ENCODE peak calls at places on chromosomes 1 and 21, in five cellular contexts. H is psoas muscle, U is tibial artery, P is WTC11, J is esophagus squamous epithelium. C is an unnamed sample.

GRCh38 chr1:77796695-77797405 is 17.4 kb downstream of the MIGA1 start:
- DNase-seq in H (no peak), U (no peak), P (no peak), J (no peak), C (no peak)

GRCh38 chr1:240280560-240281322 is 189.1 kb downstream of the FMN2 start:
- DNase-seq in H (no peak), U (no peak), P (no peak), J (no peak), C (no peak)

GRCh38 chr1:201309420-201309819 is 26.1 kb downstream of the PKP1 start:
- DNase-seq in H (peak), U (peak), P (peak), J (no peak), C (no peak)

GRCh38 chr1:45187735-45188134 is 18.7 kb downstream of the ZSWIM5 start:
- DNase-seq in H (no peak), U (no peak), P (no peak), J (no peak), C (no peak)

GRCh38 chr21:31545036-31545435 is 114.5 kb upstream of the SOD1 start:
- DNase-seq in H (no peak), U (no peak), P (no peak), J (no peak), C (no peak)

GRCh38 chr1:90714521-90714951 is 2.6 kb downstream of the BARHL2 start:
- DNase-seq in H (no peak), U (no peak), P (no peak), J (no peak), C (no peak)

GRCh38 chr1:10744044-10744443 is 52.4 kb downstream of the CASZ1 start:
- DNase-seq in H (no peak), U (no peak), P (no peak), J (no peak), C (no peak)

GRCh38 chr1:43881415-43881814 is 52.2 kb upstream of the ARTN start:
- DNase-seq in H (no peak), U (no peak), P (no peak), J (no peak), C (no peak)

GRCh38 chr21:43794311-43794710 is 4.9 kb downstream of the RRP1 start:
- DNase-seq in H (no peak), U (no peak), P (no peak), J (no peak), C (no peak)

GRCh38 chr1:22916469-22916817 is 56.2 kb downstream of the LACTBL1 start:
- DNase-seq in H (no peak), U (no peak), P (no peak), J (no peak), C (no peak)

GRCh38 chr1:186792870-186793581 is 35.7 kb upstream of the PLA2G4A start:
- DNase-seq in H (no peak), U (no peak), P (no peak), J (no peak), C (no peak)

GRCh38 chr1:23444596-23445390 is 20.2 kb upstream of the TCEA3 start:
- DNase-seq in H (no peak), U (no peak), P (no peak), J (no peak), C (no peak)

GRCh38 chr1:221284028-221284427 is 404.8 kb downstream of the HLX start:
- DNase-seq in H (no peak), U (no peak), P (no peak), J (no peak), C (no peak)

GRCh38 chr1:101996830-101997485 is at the start of gene OLFM3:
- DNase-seq in H (no peak), U (no peak), P (peak), J (no peak), C (peak)

GRCh38 chr21:40587786-40588353 is 259.1 kb downstream of the DSCAM start:
- DNase-seq in H (no peak), U (no peak), P (no peak), J (no peak), C (no peak)

GRCh38 chr21:36065497-36066036 is 4.3 kb upstream of the CBR1 start:
- DNase-seq in H (no peak), U (no peak), P (no peak), J (no peak), C (no peak)

GRCh38 chr1:228101994-228102790 is 933 bp downstream of the C1orf35 start:
- DNase-seq in H (peak), U (no peak), P (peak), J (no peak), C (peak)

GRCh38 chr1:81463889-81464288 is 336.8 kb upstream of the ADGRL2 start:
- DNase-seq in H (no peak), U (no peak), P (no peak), J (no peak), C (no peak)

GRCh38 chr1:166839600-166840308 is 479 bp downstream of the POGK start:
- DNase-seq in H (peak), U (peak), P (peak), J (no peak), C (peak)

GRCh38 chr1:75765697-75766355 is 20.2 kb upstream of the RABGGTB start:
- DNase-seq in H (no peak), U (no peak), P (no peak), J (no peak), C (no peak)

GRCh38 chr1:64811131-64811530 is 66.3 kb downstream of the RAVER2 start:
- DNase-seq in H (no peak), U (no peak), P (no peak), J (no peak), C (no peak)

GRCh38 chr1:80448081-80448480 is 1352.7 kb upstream of the ADGRL2 start:
- DNase-seq in H (no peak), U (no peak), P (no peak), J (no peak), C (no peak)

GRCh38 chr1:158652721-158653334 is 33.7 kb downstream of the SPTA1 start:
- DNase-seq in H (no peak), U (no peak), P (no peak), J (no peak), C (no peak)

GRCh38 chr1:55702064-55702463 is 486.9 kb upstream of the USP24 start:
- DNase-seq in H (no peak), U (no peak), P (no peak), J (no peak), C (peak)

GRCh38 chr1:209613351-209614150 is 30.0 kb downstream of the CAMK1G start:
- DNase-seq in H (no peak), U (no peak), P (no peak), J (no peak), C (no peak)

GRCh38 chr21:42688841-42689371 is 35.5 kb downstream of the PDE9A start:
- DNase-seq in H (no peak), U (no peak), P (peak), J (no peak), C (no peak)

GRCh38 chr1:184555665-184556641 is 169.1 kb downstream of the C1orf21 start:
- DNase-seq in H (no peak), U (no peak), P (no peak), J (no peak), C (no peak)

GRCh38 chr1:1230656-1231399 is 973 bp downstream of the SDF4 start:
- DNase-seq in H (no peak), U (no peak), P (no peak), J (no peak), C (no peak)

GRCh38 chr1:15272009-15272781 is 25.2 kb downstream of the FHAD1 start:
- DNase-seq in H (peak), U (peak), P (peak), J (no peak), C (peak)

GRCh38 chr1:212290608-212291007 is 5.4 kb downstream of the PPP2R5A start:
- DNase-seq in H (no peak), U (no peak), P (no peak), J (no peak), C (no peak)

GRCh38 chr1:87398644-87399043 is 70.0 kb downstream of the LMO4 start:
- DNase-seq in H (no peak), U (no peak), P (no peak), J (no peak), C (no peak)

GRCh38 chr1:244896550-244896949 is 32.2 kb upstream of the HNRNPU start:
- DNase-seq in H (no peak), U (no peak), P (no peak), J (no peak), C (no peak)

GRCh38 chr1:52420713-52421112 is 16.3 kb downstream of the PRPF38A start:
- DNase-seq in H (no peak), U (no peak), P (no peak), J (no peak), C (no peak)

GRCh38 chr1:18557621-18558465 is 72.8 kb upstream of the PAX7 start:
- DNase-seq in H (no peak), U (no peak), P (peak), J (no peak), C (no peak)

GRCh38 chr1:18556364-18556763 is 74.3 kb upstream of the PAX7 start:
- DNase-seq in H (no peak), U (no peak), P (no peak), J (no peak), C (no peak)

GRCh38 chr1:18561967-18562366 is 68.7 kb upstream of the PAX7 start:
- DNase-seq in H (no peak), U (no peak), P (no peak), J (no peak), C (no peak)

GRCh38 chr1:18564661-18565060 is 66.0 kb upstream of the PAX7 start:
- DNase-seq in H (no peak), U (no peak), P (no peak), J (no peak), C (no peak)

GRCh38 chr1:18560692-18561091 is 70.0 kb upstream of the PAX7 start:
- DNase-seq in H (no peak), U (no peak), P (peak), J (no peak), C (no peak)
- TF ChIP-seq CTCF in H (no peak), U (no peak), P (no peak), J (no peak), C (no peak)

GRCh38 chr1:188062456-188062855 is 1233.7 kb downstream of the PLA2G4A start:
- DNase-seq in H (no peak), U (no peak), P (no peak), J (no peak), C (no peak)

GRCh38 chr1:188061881-188062280 is 1233.1 kb downstream of the PLA2G4A start:
- DNase-seq in H (no peak), U (no peak), P (no peak), J (no peak), C (no peak)

GRCh38 chr1:188070848-188071247 is 1242.1 kb downstream of the PLA2G4A start:
- DNase-seq in H (no peak), U (no peak), P (peak), J (no peak), C (no peak)

GRCh38 chr1:188065917-188066316 is 1237.2 kb downstream of the PLA2G4A start:
- DNase-seq in H (no peak), U (no peak), P (no peak), J (no peak), C (no peak)
- TF ChIP-seq CTCF in H (no peak), U (no peak), P (no peak), J (no peak), C (no peak)

GRCh38 chr1:171251741-171252300 is 3.5 kb downstream of the FMO1 start:
- DNase-seq in H (no peak), U (no peak), P (peak), J (no peak), C (peak)
- TF ChIP-seq CTCF in H (peak), U (no peak), P (peak), J (peak), C (peak)

GRCh38 chr21:29637126-29637525 is 302.7 kb downstream of the GRIK1 start:
- DNase-seq in H (no peak), U (no peak), P (no peak), J (no peak), C (no peak)
- TF ChIP-seq CTCF in H (no peak), U (no peak), P (no peak), J (no peak), C (no peak)

GRCh38 chr1:203807211-203807610 is 11.8 kb downstream of the ZBED6 start:
- DNase-seq in H (no peak), U (no peak), P (no peak), J (no peak), C (no peak)
- TF ChIP-seq CTCF in H (no peak), U (no peak), P (no peak), J (no peak), C (no peak)

DNA sequence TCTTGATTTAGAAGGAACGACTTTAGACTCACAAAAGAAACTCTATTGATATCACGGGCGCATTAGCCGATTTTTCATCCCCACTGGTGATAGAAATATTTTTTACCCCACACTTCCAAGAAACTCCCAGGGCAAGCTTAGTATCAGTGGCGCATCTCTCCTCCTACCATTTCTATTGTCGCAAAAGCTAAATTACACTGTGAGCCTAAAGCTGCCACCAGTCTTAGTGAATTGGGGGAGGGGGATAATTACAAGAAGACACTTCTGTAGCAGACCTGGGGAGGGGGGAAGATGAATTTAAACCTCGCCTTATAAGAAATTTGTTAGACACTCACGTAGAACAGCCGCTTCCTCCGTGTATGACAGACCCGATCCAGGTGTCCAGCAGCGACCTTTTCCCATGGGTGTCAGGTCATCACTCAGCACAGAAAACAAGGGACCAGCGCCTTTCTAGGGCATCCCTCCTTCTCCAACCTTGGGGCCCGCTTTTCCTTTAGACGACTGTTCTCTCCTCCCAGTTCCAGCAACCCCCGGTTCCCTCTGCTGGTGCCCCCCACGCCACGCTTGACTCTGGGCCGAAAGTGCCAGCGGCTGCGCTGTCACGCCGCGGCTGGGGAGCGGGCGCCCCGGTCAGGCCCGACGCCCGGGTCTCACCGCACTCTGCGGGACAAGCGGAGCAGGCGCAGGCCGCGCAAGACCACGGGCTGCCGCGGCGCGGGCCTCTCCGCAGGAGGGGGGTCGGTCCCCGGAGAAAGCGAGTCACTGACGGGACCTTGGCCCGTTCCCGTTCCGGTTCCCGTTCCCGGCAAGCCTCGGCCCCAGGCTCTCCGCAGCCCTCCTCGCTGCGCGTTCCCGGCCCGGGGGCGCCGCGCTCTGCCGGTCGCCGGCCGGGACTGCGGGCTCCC is 797 bp downstream of the PHC2 start:
- DNase-seq in H (peak), U (no peak), P (peak), J (no peak), C (peak)
- TF ChIP-seq CTCF in H (no peak), U (no peak), P (no peak), J (no peak), C (no peak)

DNA sequence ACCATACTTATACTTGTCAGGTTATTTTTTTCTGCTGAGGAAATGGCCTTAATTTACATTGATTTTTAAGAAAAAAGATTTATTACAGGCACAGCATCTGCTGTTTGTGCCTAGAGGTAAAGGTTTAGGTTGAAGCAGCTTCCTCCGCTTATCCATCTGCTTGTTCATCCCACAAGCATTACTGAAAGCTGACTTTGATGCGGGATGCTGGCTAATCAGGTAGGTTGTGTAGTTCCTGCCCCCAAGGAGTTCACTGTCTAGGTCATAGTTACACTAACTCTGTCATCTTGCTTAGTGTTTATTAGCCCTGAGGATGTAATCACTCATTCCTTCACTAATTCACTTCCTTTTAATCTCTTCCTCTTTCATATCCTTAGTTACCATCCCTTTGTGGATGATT is 377.7 kb upstream of the KAZN start:
- DNase-seq in H (no peak), U (no peak), P (no peak), J (no peak), C (no peak)
- TF ChIP-seq CTCF in H (no peak), U (no peak), P (no peak), J (no peak), C (no peak)

C was measured in GM20000.